ENCODE peak calls at places on chromosome 14, in nine cellular contexts. X, J, F, A, S, P, T, R and I are unnamed samples.

GRCh38 chr14:55756078-55756477 is 176.1 kb downstream of the KTN1 start:
- DNase-seq in J (no peak), F (no peak), A (no peak), P (no peak), T (no peak), S (no peak), R (no peak), X (no peak), I (no peak)

GRCh38 chr14:87014854-87015253 is 978.1 kb downstream of the GALC start:
- DNase-seq in P (no peak), S (no peak), J (no peak), R (no peak), X (no peak), F (no peak), T (no peak), A (no peak), I (no peak)

GRCh38 chr14:93184391-93185332 is at the start of the genes LYSET and MOAP1:
- DNase-seq in T (peak), F (peak), A (peak), R (peak), P (peak), J (peak), X (peak), S (peak), I (peak)

GRCh38 chr14:96586056-96586455 is 83.9 kb downstream of the PAPOLA start:
- DNase-seq in R (no peak), T (no peak), A (no peak), F (no peak), X (no peak), S (no peak), J (no peak), P (no peak), I (no peak)

GRCh38 chr14:95495538-95496025 is 20.9 kb downstream of the SYNE3 start:
- DNase-seq in X (no peak), R (peak), A (no peak), P (peak), J (no peak), F (no peak), S (no peak), T (peak), I (no peak)

GRCh38 chr14:65359503-65359902 is 53.0 kb upstream of the FUT8 start:
- DNase-seq in S (peak), J (no peak), T (no peak), X (peak), P (no peak), F (no peak), A (no peak), R (no peak), I (no peak)

GRCh38 chr14:23605931-23606585 is 27.5 kb upstream of the JPH4 start:
- DNase-seq in P (no peak), F (no peak), A (no peak), S (peak), T (no peak), X (no peak), R (peak), J (no peak), I (no peak)

GRCh38 chr14:104168603-104169002 is 30.2 kb downstream of the KIF26A start:
- DNase-seq in P (no peak), X (no peak), A (no peak), R (no peak), S (no peak), T (no peak), F (no peak), J (no peak), I (no peak)

GRCh38 chr14:78764240-78764639 is 594.1 kb downstream of the NRXN3 start:
- DNase-seq in J (no peak), S (peak), T (no peak), A (no peak), P (no peak), R (no peak), X (no peak), F (no peak), I (no peak)

GRCh38 chr14:104567141-104567956 is 12.2 kb upstream of the C14orf180 start:
- DNase-seq in T (no peak), S (no peak), F (no peak), P (no peak), X (no peak), R (no peak), A (no peak), J (no peak), I (no peak)